ENCODE peak calls at places on chromosomes 2 and 18, in seven cellular contexts. L is IMR-90, I is right lobe of liver, A is cardiac muscle cell, U is tibial artery, R is kidney, E is keratinocyte. X is an unnamed sample. For H3K4me1, the result is how much of the 10 kb centered on the place peaks cover.

GRCh38 chr2:218645126-218645525 is 14.3 kb downstream of the ZNF142 start:
- DNase-seq in E (no peak), U (no peak), R (no peak), I (no peak), L (peak), A (no peak), X (no peak)

GRCh38 chr2:42810126-42810970 is 18.0 kb upstream of the HAAO start:
- DNase-seq in R (peak), L (peak), A (peak), U (peak), E (peak), I (peak), X (peak)

GRCh38 chr2:185128331-185128730 is 530.0 kb downstream of the ZNF804A start:
- DNase-seq in L (no peak), U (no peak), A (no peak), R (no peak), E (no peak), I (no peak), X (no peak)

GRCh38 chr2:128809256-128809636 is 490.6 kb upstream of the HS6ST1 start:
- DNase-seq in R (no peak), I (no peak), A (no peak), L (peak), U (no peak), E (peak), X (no peak)

GRCh38 chr2:225104321-225104720 is 62.1 kb upstream of the DOCK10 start:
- DNase-seq in I (no peak), U (no peak), R (no peak), L (no peak), A (no peak), E (no peak), X (no peak)

GRCh38 chr2:219290381-219291171 is 11.4 kb downstream of the DNAJB2 start:
- DNase-seq in A (no peak), U (no peak), I (no peak), E (no peak), R (no peak), L (no peak), X (no peak)

GRCh38 chr2:219219113-219219696 is 447 bp upstream of the ABCB6 start:
- DNase-seq in R (peak), A (no peak), L (no peak), I (no peak), U (no peak), E (no peak), X (no peak)

GRCh38 chr2:211724933-211725332 is 813.7 kb downstream of the ERBB4 start:
- DNase-seq in I (no peak), E (no peak), R (no peak), U (no peak), L (no peak), A (no peak), X (no peak)

GRCh38 chr18:12254137-12254819 is at the start of gene CIDEA:
- DNase-seq in R (peak), I (no peak), A (peak), U (no peak), E (no peak), L (no peak), X (no peak)

GRCh38 chr2:45607701-45608100 is 3.4 kb downstream of the SRBD1 start:
- DNase-seq in I (no peak), L (no peak), E (no peak), A (peak), U (no peak), R (no peak), X (no peak)

GRCh38 chr2:3079466-3079865 is 298.2 kb downstream of the EIPR1 start:
- DNase-seq in L (no peak), U (no peak), E (no peak), R (no peak), I (no peak), A (no peak), X (no peak)

GRCh38 chr2:134257516-134257915 is 3.6 kb downstream of the MGAT5 start:
- DNase-seq in A (no peak), R (no peak), U (no peak), L (no peak), I (no peak), E (no peak), X (no peak)

GRCh38 chr2:158546412-158547144 is 89.8 kb downstream of the PKP4 start:
- DNase-seq in E (no peak), R (no peak), I (no peak), L (no peak), A (no peak), U (no peak), X (no peak)

GRCh38 chr2:27442282-27442980 is at the start of gene KRTCAP3:
- DNase-seq in A (peak), L (no peak), R (peak), I (peak), E (no peak), U (no peak), X (peak)

GRCh38 chr2:189552991-189553404 is 27.6 kb downstream of the SLC40A1 start:
- DNase-seq in E (peak), A (no peak), U (no peak), L (no peak), I (no peak), R (no peak), X (no peak)

GRCh38 chr2:160087854-160088745 is 25.7 kb upstream of the PLA2R1 start:
- DNase-seq in U (no peak), R (no peak), L (peak), E (no peak), A (no peak), I (no peak), X (no peak)

GRCh38 chr2:86393521-86394490 is 47.4 kb upstream of the KDM3A start:
- DNase-seq in I (no peak), U (no peak), E (no peak), R (no peak), A (peak), L (peak), X (no peak)

GRCh38 chr2:68643011-68643873 is at the start of gene PROKR1:
- DNase-seq in R (peak), I (peak), U (peak), L (no peak), A (peak), E (no peak), X (peak)

GRCh38 chr2:207616185-207616584 is 9.0 kb downstream of the METTL21A start:
- DNase-seq in U (no peak), E (no peak), A (no peak), L (peak), I (no peak), R (no peak), X (no peak)

DNA sequence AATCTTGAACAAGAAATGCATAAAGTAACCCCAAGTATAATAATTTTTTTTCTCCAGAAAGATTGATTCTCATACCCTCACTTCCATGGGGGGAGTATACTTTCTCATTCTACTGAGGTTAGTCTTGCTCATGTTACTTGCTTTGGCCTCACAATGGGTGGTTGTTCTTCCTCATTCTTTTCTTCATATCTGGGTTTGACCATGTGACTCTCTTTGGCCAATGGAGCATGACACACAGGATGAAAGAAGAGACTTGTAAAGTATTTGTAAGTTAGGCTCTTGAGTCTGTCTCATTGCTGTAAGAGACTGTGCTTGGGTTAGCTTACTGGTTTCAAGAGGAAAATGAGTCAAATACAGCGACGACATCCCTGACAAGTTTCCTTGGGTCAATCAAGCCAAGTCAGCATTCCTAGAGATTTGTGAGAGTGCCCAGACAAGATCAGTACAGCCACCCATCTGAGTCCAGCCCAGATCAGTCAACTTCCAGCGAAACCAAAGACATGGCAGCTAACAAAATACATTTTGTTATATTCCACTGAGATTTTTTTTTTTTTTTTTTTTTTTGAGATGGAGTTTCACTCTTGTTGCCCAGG is 970.2 kb downstream of the BCL11A start:
- DNase-seq in R (no peak), L (no peak), E (no peak), A (peak), I (no peak), U (no peak), X (no peak)
- TF ChIP-seq CTCF in R (no peak), L (no peak), E (no peak), A (no peak), I (no peak), U (no peak), X (no peak)

DNA sequence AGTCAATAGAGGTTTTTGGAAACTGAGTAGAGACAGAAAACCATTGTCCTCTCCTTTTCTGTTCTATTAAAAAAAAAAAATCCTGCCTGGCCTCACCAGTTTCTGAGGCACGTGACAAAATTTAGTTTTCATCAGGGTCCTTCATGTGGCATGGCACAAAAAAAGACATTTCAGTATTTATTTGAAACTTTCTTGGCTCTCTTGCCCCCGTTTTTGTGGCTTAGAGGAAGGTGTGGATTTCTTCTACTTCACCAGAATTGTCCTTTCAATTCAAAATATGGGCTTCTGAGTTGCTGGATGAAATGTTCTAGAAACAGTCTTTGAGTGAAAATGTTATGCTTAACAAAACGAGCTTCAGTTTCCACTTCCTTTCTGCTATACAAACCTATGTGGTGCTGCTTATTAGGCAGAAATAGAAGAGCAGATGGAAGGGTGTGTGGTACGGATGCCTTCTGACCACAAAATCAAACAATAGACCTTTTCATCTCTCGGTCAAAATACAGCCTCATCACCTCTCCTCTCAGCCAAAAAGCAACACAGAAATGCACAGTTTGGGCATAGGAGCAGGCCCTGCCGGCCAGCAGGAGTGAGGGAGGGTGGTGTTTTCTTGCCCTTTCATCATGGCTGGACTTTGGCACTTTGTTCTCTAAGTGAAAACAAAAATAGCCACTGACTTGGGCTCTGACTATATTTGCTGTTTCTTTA is 89.2 kb downstream of the SH3RF3 start:
- DNase-seq in U (no peak), E (no peak), A (no peak), R (no peak), L (peak), I (no peak), X (no peak)
- H3K4me1 ChIP-seq in U (under half), E (under half), A (under half), R (under half), L (under half), I (under half), X (under half)

GRCh38 chr2:230447036-230447435 is 31.0 kb downstream of the SP100 start:
- DNase-seq in I (no peak), A (no peak), L (no peak), E (no peak), U (no peak), R (no peak), X (no peak)
- H3K4me3 ChIP-seq in I (no peak), A (no peak), L (no peak), E (no peak), U (no peak), R (no peak), X (no peak)

GRCh38 chr2:163157411-163157810 is 318.8 kb upstream of the KCNH7 start:
- DNase-seq in U (no peak), A (no peak), R (no peak), L (peak), E (no peak), I (no peak), X (no peak)

GRCh38 chr2:163155925-163156324 is 317.4 kb upstream of the KCNH7 start:
- DNase-seq in E (no peak), U (no peak), L (no peak), I (no peak), R (no peak), A (no peak), X (no peak)

GRCh38 chr2:163157891-163158511 is 319.4 kb upstream of the KCNH7 start:
- DNase-seq in E (no peak), U (no peak), I (no peak), A (no peak), R (no peak), L (peak), X (no peak)

DNA sequence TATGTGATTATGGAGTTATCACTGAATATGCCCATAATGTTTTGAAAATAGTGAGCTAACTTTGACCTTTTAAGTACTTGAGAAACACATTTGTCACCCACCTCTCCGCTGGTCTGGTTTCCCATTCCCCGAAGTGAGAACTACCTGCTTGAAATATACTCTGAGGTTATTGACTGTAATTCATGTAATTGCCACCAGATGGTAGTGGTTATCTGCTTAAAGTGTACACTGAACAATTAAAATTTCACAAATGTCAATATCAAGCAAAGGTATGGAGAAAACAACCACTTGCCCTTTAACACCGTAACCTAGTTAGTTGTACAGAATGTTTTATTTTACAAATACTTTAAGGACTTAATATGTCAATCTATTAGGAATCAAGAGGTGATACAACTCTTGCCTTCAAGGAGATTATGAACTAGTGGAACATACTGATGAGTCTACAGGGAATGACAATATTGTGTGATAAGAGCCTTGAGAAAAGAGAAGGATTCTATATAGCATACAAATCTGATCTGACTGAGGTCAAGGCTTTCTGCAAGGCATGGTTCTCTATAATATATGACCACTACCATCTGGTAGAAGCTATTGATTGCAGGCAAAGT is 316.8 kb upstream of the KCNH7 start:
- DNase-seq in I (no peak), E (no peak), U (no peak), A (peak), R (no peak), L (peak), X (no peak)
- TF ChIP-seq CTCF in I (peak), E (peak), U (peak), A (peak), R (peak), L (peak), X (peak)

GRCh38 chr2:119694470-119694993 is 15.5 kb downstream of the TMEM177 start:
- DNase-seq in L (no peak), A (no peak), I (no peak), R (peak), U (no peak), E (no peak), X (no peak)

GRCh38 chr2:119693567-119693966 is 14.6 kb downstream of the TMEM177 start:
- DNase-seq in L (no peak), U (no peak), I (no peak), E (no peak), A (no peak), R (no peak), X (no peak)

GRCh38 chr2:119696005-119696404 is 17.0 kb downstream of the TMEM177 start:
- DNase-seq in L (no peak), E (no peak), I (no peak), A (no peak), R (no peak), U (no peak), X (no peak)

GRCh38 chr2:119693967-119694366 is 15.0 kb downstream of the TMEM177 start:
- DNase-seq in A (no peak), R (no peak), E (no peak), U (no peak), L (no peak), I (no peak), X (no peak)

DNA sequence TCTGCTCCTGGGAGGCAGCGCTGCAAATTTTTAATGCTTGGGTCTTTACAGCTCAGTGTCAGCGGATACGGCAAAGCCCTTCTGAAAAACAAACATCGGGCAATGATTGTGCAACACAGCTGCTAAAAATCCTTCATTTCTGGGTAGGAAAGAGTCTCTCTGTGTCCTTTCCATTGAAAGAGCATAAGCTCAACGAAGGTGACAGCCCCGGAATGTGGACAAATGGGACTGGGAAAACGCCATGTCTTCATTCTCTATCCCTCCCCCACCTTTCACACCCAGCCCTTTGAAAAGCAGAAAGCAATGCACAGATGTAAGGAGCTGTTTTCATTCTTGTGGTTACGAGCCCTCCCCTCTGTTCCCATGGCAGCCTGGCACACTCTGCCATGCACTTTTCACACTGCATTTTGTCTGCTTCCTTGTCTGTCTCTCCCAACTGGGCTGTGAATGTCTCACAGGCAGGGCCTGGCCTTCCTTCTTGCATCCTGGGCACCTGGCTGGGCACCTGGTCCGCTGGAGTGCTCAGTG is 16.1 kb downstream of the TMEM177 start:
- DNase-seq in R (no peak), U (no peak), A (no peak), L (peak), I (no peak), E (no peak), X (peak)
- H3K4me1 ChIP-seq in R (under half), U (under half), A (under half), L (under half), I (under half), E (under half), X (under half)

GRCh38 chr2:241611062-241611461 is 25.9 kb downstream of the THAP4 start:
- DNase-seq in I (no peak), E (no peak), A (no peak), L (no peak), U (no peak), R (no peak), X (no peak)
- H3K4me3 ChIP-seq in I (no peak), E (no peak), A (no peak), L (no peak), U (no peak), R (no peak), X (no peak)

GRCh38 chr18:69636529-69637301 is 236.0 kb downstream of the DOK6 start:
- DNase-seq in I (no peak), R (no peak), A (no peak), E (no peak), L (no peak), U (no peak), X (no peak)
- TF ChIP-seq CTCF in I (no peak), R (no peak), A (peak), E (no peak), L (peak), U (no peak), X (no peak)

DNA sequence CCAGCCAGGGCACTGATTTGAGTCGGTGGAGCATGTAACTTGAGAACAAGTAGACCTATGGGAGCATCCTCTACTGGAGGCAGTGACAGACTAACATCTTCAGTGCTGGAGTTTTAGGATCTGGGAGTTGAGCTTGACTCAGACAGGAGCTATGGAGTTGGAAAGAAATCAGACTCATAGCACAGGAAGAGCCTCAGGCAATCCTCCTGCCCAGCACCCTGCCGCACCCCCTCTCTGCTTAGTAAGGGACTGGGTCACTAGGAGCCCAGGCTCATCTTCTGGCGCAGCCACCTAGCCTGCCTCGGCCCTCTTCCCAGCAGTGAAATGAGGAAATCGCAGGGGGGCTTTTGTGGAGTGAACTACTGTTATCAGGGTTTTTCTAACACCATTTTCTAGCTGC is 3.6 kb downstream of the ARID5A start:
- DNase-seq in I (no peak), E (peak), A (no peak), L (peak), R (no peak), U (peak), X (no peak)
- H3K4me1 ChIP-seq in I (under half), E (under half), A (under half), L (under half), R (under half), U (under half), X (under half)

GRCh38 chr2:236172238-236172865 is 4.2 kb upstream of the GBX2 start:
- DNase-seq in R (no peak), A (no peak), I (no peak), E (no peak), U (no peak), L (no peak), X (no peak)

GRCh38 chr2:236173734-236174607 is 5.8 kb upstream of the GBX2 start:
- DNase-seq in L (no peak), U (no peak), E (no peak), R (no peak), A (no peak), I (no peak), X (no peak)

GRCh38 chr2:236171213-236172201 is 3.3 kb upstream of the GBX2 start:
- DNase-seq in I (no peak), L (no peak), R (no peak), E (no peak), U (no peak), A (no peak), X (no peak)

GRCh38 chr2:236174608-236175001 is 6.4 kb upstream of the GBX2 start:
- DNase-seq in U (no peak), L (no peak), A (no peak), I (no peak), E (no peak), R (no peak), X (no peak)

GRCh38 chr2:236172866-236173733 is 4.9 kb upstream of the GBX2 start:
- DNase-seq in I (no peak), L (no peak), A (no peak), U (no peak), E (no peak), R (peak), X (no peak)
- H3K4me3 ChIP-seq in I (no peak), L (no peak), A (no peak), U (no peak), E (no peak), R (no peak), X (no peak)